ENCODE peak calls at places on chromosomes 12 and 14, in ten cellular contexts. K is CD8-positive, alpha-beta T cell; V is tibial artery; Q is AG10803; F is kidney; R is uterus; J is right atrium auricular region; C is tibial nerve; G is cardiac muscle cell; P is body of pancreas. N is an unnamed sample.

GRCh38 chr12:64990991-64991570 is 130.0 kb downstream of the WIF1 start:
- DNase-seq in V (no peak), C (no peak), P (no peak), G (no peak), J (no peak), K (no peak), F (no peak), Q (no peak), R (no peak), N (no peak)

GRCh38 chr14:105883066-105884005 is 357.0 kb downstream of the TMEM121 start:
- DNase-seq in F (peak; percentile 47), Q (no peak), P (no peak), V (peak; percentile 16), K (no peak), J (no peak), R (peak; percentile 1), C (no peak), G (no peak), N (no peak)

GRCh38 chr14:100532916-100533630 is 54.1 kb downstream of the BEGAIN start:
- DNase-seq in G (no peak), V (peak; percentile 28), K (no peak), F (peak; percentile 37), Q (peak; percentile 56), C (peak; percentile 51), P (peak; percentile 94), J (peak; percentile 54), R (peak; percentile 73), N (no peak)

GRCh38 chr12:27970391-27970980 is 2.0 kb downstream of the PTHLH start:
- DNase-seq in P (no peak), C (peak; percentile 11), R (peak; percentile 18), V (peak; percentile 24), Q (peak; percentile 54), J (no peak), F (peak; percentile 75), K (no peak), G (peak; percentile 43), N (no peak)

GRCh38 chr12:27382126-27382795 is 49.6 kb downstream of the BMAL2 start:
- DNase-seq in F (no peak), V (no peak), Q (peak; percentile 79), G (no peak), K (no peak), P (no peak), J (no peak), C (no peak), R (no peak), N (no peak)

GRCh38 chr12:110269622-110270124 is 11.4 kb upstream of the ATP2A2 start:
- DNase-seq in G (no peak), C (no peak), J (no peak), R (peak; percentile 35), P (no peak), F (no peak), K (no peak), Q (peak; percentile 84), V (no peak), N (no peak)

GRCh38 chr14:104749958-104750529 is 2.9 kb upstream of the SIVA1 start:
- DNase-seq in R (no peak), C (no peak), Q (peak; percentile 61), V (no peak), P (no peak), G (no peak), J (no peak), K (no peak), F (peak; percentile 52), N (no peak)

GRCh38 chr14:89921896-89922548 is 32.5 kb downstream of the EFCAB11 start:
- DNase-seq in F (no peak), V (no peak), Q (peak; percentile 86), J (no peak), R (no peak), G (no peak), P (no peak), K (no peak), C (no peak), N (no peak)

GRCh38 chr12:48977290-48978281 is 536 bp upstream of the WNT1 start:
- DNase-seq in Q (no peak), C (peak; percentile 52), G (no peak), P (no peak), V (no peak), J (no peak), F (peak; percentile 87), K (peak; percentile 59), R (no peak), N (no peak)

GRCh38 chr14:58430156-58430555 is 2.6 kb downstream of the KIAA0586 start:
- DNase-seq in K (no peak), G (no peak), Q (peak; percentile 17), F (no peak), C (no peak), P (no peak), V (no peak), R (no peak), J (no peak), N (peak; percentile 4)

GRCh38 chr14:64910847-64911495 is 3.3 kb upstream of the CHURC1 start:
- DNase-seq in P (no peak), K (no peak), F (no peak), Q (peak; percentile 43), G (peak; percentile 39), V (no peak), J (no peak), R (no peak), C (no peak), N (no peak)

GRCh38 chr12:121637231-121637914 is 11.0 kb downstream of the ORAI1 start:
- DNase-seq in Q (no peak), C (no peak), V (peak; percentile 26), P (peak; percentile 30), J (no peak), R (no peak), F (peak; percentile 77), K (no peak), G (no peak), N (no peak)

GRCh38 chr12:113174461-113175384 is 10.6 kb downstream of the DDX54 start:
- DNase-seq in R (peak; percentile 62), K (peak; percentile 55), G (peak; percentile 67), J (peak; percentile 64), V (peak; percentile 71), Q (peak; percentile 54), P (peak; percentile 70), F (peak; percentile 82), C (peak; percentile 82), N (no peak)

GRCh38 chr12:57533108-57533507 is 10.5 kb downstream of the MBD6 start:
- DNase-seq in K (no peak), G (no peak), C (no peak), Q (no peak), V (no peak), P (no peak), R (no peak), F (no peak), J (no peak), N (no peak)

GRCh38 chr12:88418856-88419497 is 161.3 kb downstream of the KITLG start:
- DNase-seq in R (no peak), F (no peak), G (no peak), K (no peak), Q (peak; percentile 82), V (no peak), J (no peak), C (no peak), P (no peak), N (no peak)

GRCh38 chr14:94768521-94769412 is 1.1 kb downstream of the GSC start:
- DNase-seq in F (no peak), G (no peak), V (peak; percentile 37), Q (peak; percentile 12), J (no peak), K (no peak), R (no peak), P (peak; percentile 6), C (peak; percentile 59), N (no peak)
- H3K4me3 ChIP-seq in F (no peak overlapping the region), G (peak overlapping the region; percentile 21), V (peak overlapping the region; percentile 51), Q (peak overlapping the region; percentile 58), J (peak overlapping the region; percentile 56), K (peak overlapping the region; percentile 30), R (peak overlapping the region; percentile 47), P (no peak overlapping the region), C (peak overlapping the region; percentile 30), N (no peak overlapping the region)

DNA sequence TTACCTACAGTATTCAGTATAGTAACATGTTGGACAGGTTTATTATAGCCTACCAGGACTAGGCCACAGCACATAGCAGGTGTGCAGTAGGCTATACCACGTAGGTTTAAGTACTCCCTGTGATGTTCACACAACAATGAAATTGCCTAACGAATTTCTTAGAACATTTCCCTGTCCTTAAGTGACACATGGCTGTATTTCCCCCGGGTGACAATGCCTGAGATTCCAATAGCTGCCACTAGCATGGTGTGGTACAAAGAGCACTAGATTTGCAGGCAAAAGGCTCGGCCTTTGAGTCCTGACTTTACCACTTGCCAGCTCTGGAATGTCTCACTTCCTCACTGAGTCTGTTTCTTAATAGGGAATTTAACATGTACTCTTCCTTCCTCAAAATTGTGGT is 19.7 kb downstream of the PTPN21 start:
- DNase-seq in G (peak; percentile 48), V (no peak), C (no peak), R (no peak), Q (peak; percentile 25), P (peak; percentile 76), F (no peak), J (no peak), K (no peak), N (no peak)
- TF ChIP-seq CTCF in G (no peak), V (no peak), C (no peak), R (no peak), Q (peak; percentile 3), P (peak; percentile 50), F (no peak), J (peak; percentile 23), K (no peak), N (peak; percentile 21)

DNA sequence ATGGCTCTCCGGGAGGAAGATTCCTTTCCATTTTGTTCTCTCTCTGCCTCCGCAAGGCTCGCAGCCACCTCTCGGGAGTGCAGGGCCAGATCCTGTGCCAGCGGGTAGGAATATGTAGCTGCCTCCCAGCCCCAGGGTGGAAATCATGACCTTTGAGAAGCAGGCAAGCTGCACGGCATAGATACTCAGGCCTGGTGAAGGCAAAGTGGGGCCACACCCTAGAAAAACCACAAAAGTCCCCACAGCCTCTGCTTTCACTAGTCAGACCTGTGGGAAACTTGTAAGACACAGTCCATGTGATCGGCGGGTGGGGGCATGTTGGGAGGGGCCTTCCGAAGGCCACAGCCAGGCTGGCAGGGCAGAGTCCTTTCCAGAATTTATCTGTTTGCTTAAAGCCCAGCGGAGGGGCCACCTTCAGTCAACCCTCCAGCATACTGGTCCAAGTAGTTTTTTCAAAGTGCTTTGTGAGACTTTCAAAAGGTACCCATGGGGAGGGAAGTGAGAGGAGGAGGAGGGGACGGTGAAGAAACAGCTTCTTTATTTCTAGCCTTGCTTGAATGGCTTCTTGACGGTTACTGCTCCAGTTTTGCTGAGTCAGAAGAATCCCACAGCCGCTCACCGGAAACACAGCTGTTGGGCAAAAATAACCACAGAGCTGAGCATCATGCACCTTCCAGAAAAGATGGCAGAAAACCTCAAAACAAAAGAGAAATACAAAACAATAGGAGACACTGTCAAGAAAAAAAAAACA is at the start of gene MAP1LC3B2:
- DNase-seq in J (no peak), R (no peak), Q (peak; percentile 88), V (peak; percentile 41), C (peak; percentile 44), G (no peak), P (peak; percentile 73), K (peak; percentile 47), F (peak; percentile 89), N (peak; percentile 99)
- H3K4me3 ChIP-seq in J (no peak within 1 kb of the TSS), R (no peak within 1 kb of the TSS), Q (no peak within 1 kb of the TSS), V (no peak within 1 kb of the TSS), C (no peak within 1 kb of the TSS), G (no peak within 1 kb of the TSS), P (no peak within 1 kb of the TSS), K (peak within 1 kb of the TSS; percentile 47), F (no peak within 1 kb of the TSS), N (peak within 1 kb of the TSS; percentile 29)

DNA sequence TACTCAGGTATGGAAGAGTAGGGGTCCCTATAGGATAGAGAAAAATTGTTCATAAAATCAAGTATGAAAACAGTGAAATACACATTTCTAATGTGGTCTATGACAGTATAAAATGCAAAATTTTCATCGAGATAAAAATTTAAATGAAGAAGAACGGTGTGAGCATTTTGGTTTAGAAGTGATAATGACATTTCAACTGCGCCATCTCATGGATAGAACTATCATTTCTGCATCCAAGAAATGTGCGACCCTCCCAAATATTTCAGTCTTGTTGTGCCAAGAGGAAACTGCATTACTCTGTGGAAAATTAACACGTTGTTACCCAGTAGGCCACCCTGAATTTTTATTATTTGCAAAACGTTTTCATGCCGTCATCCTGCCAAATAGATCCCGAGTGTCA is 108.8 kb downstream of the CRACR2A start:
- DNase-seq in F (no peak), R (no peak), Q (no peak), V (no peak), C (no peak), P (no peak), J (no peak), G (no peak), K (no peak), N (no peak)
- TF ChIP-seq CTCF in F (no peak), R (no peak), Q (no peak), V (no peak), C (no peak), P (no peak), J (peak; percentile 24), G (no peak), K (no peak), N (no peak)